ENCODE peak calls at places on chromosomes 6 and 20, in six cellular contexts. L, O, Y, S, F and T are unnamed samples.

GRCh38 chr6:158213925-158214674 is 46.0 kb downstream of the GTF2H5 start:
- DNase-seq in L (no peak), O (no peak), Y (peak), S (peak), F (peak), T (peak)

GRCh38 chr6:108168501-108168979 is 2.7 kb downstream of the NR2E1 start:
- DNase-seq in L (no peak), O (no peak), Y (no peak), S (peak), F (peak), T (peak)

GRCh38 chr6:158441639-158442308 is 118.1 kb upstream of the TMEM181 start:
- DNase-seq in L (no peak), O (no peak), Y (no peak), S (no peak), F (peak), T (no peak)

GRCh38 chr6:37695857-37696219 is 1.8 kb downstream of the MDGA1 start:
- DNase-seq in L (no peak), O (no peak), Y (no peak), S (no peak), F (no peak), T (no peak)

GRCh38 chr6:168385858-168386735 is 54.9 kb upstream of the SMOC2 start:
- DNase-seq in L (no peak), O (no peak), Y (no peak), S (no peak), F (no peak), T (no peak)

GRCh38 chr20:14445310-14445709 is 107.9 kb upstream of the FLRT3 start:
- DNase-seq in L (no peak), O (no peak), Y (no peak), S (no peak), F (no peak), T (no peak)

GRCh38 chr6:165090206-165090605 is 219.2 kb downstream of the C6orf118 start:
- DNase-seq in L (no peak), O (no peak), Y (no peak), S (no peak), F (no peak), T (no peak)

GRCh38 chr6:63816979-63817436 is 181.4 kb downstream of the PHF3 start:
- DNase-seq in L (no peak), O (no peak), Y (no peak), S (peak), F (no peak), T (no peak)

GRCh38 chr6:87705070-87705691 is 3.1 kb upstream of the AKIRIN2 start:
- DNase-seq in L (no peak), O (no peak), Y (no peak), S (peak), F (no peak), T (peak)

GRCh38 chr6:2078888-2079287 is 166.5 kb downstream of the GMDS start:
- DNase-seq in L (no peak), O (no peak), Y (no peak), S (no peak), F (no peak), T (no peak)

GRCh38 chr6:156778615-156779205 is 1.5 kb downstream of the ARID1B start:
- DNase-seq in L (peak), O (no peak), Y (no peak), S (peak), F (peak), T (peak)

GRCh38 chr6:106273087-106273486 is 52.5 kb downstream of the ATG5 start:
- DNase-seq in L (no peak), O (no peak), Y (no peak), S (no peak), F (no peak), T (no peak)

GRCh38 chr6:151900256-151900655 is 92.8 kb downstream of the ESR1 start:
- DNase-seq in L (no peak), O (no peak), Y (no peak), S (no peak), F (no peak), T (no peak)

GRCh38 chr6:53539561-53539960 is 5.3 kb downstream of the GCLC start:
- DNase-seq in L (no peak), O (no peak), Y (no peak), S (no peak), F (no peak), T (no peak)

GRCh38 chr20:7151666-7152065 is 384.2 kb downstream of the BMP2 start:
- DNase-seq in L (no peak), O (no peak), Y (no peak), S (no peak), F (no peak), T (no peak)

GRCh38 chr6:48135352-48136084 is 24.5 kb upstream of the PTCHD4 start:
- DNase-seq in L (no peak), O (no peak), Y (no peak), S (no peak), F (no peak), T (no peak)

GRCh38 chr6:168791916-168792315 is 350.9 kb downstream of the SMOC2 start:
- DNase-seq in L (no peak), O (no peak), Y (no peak), S (no peak), F (no peak), T (no peak)

GRCh38 chr6:154448448-154449096 is 61.9 kb downstream of the CNKSR3 start:
- DNase-seq in L (no peak), O (no peak), Y (no peak), S (no peak), F (no peak), T (no peak)

GRCh38 chr20:45051497-45052060 is 49.3 kb downstream of the KCNS1 start:
- DNase-seq in L (no peak), O (no peak), Y (no peak), S (no peak), F (no peak), T (no peak)

GRCh38 chr6:16697437-16698162 is 63.7 kb downstream of the ATXN1 start:
- DNase-seq in L (no peak), O (no peak), Y (no peak), S (no peak), F (no peak), T (no peak)

GRCh38 chr6:33958208-33958862 is 154.5 kb upstream of the MLN start:
- DNase-seq in L (no peak), O (no peak), Y (no peak), S (peak), F (no peak), T (no peak)

GRCh38 chr6:95087394-95088097 is 489.8 kb upstream of the MANEA start:
- DNase-seq in L (no peak), O (no peak), Y (peak), S (peak), F (no peak), T (no peak)

GRCh38 chr6:135168766-135169165 is 12.3 kb upstream of the MYB start:
- DNase-seq in L (no peak), O (no peak), Y (no peak), S (no peak), F (no peak), T (no peak)

GRCh38 chr20:18721716-18722115 is 91.9 kb upstream of the SCP2D1 start:
- DNase-seq in L (no peak), O (no peak), Y (no peak), S (no peak), F (no peak), T (no peak)

GRCh38 chr6:84847349-84848160 is 83.2 kb upstream of the TBX18 start:
- DNase-seq in L (no peak), O (no peak), Y (no peak), S (no peak), F (no peak), T (no peak)

GRCh38 chr6:157119502-157120027 is 203.8 kb downstream of the TMEM242 start:
- DNase-seq in L (no peak), O (no peak), Y (no peak), S (peak), F (no peak), T (no peak)

GRCh38 chr6:21742238-21742660 is 148.7 kb downstream of the SOX4 start:
- DNase-seq in L (no peak), O (no peak), Y (no peak), S (no peak), F (no peak), T (no peak)

GRCh38 chr6:136309171-136309570 is 19.5 kb upstream of the BCLAF1 start:
- DNase-seq in L (no peak), O (no peak), Y (no peak), S (no peak), F (no peak), T (no peak)

GRCh38 chr6:36838896-36839818 is at the start of gene CPNE5:
- DNase-seq in L (no peak), O (no peak), Y (no peak), S (no peak), F (no peak), T (no peak)

GRCh38 chr6:160428069-160428430 is 79.9 kb downstream of the SLC22A3 start:
- DNase-seq in L (peak), O (no peak), Y (no peak), S (no peak), F (peak), T (no peak)

GRCh38 chr6:88881451-88881850 is 82.0 kb downstream of the RNGTT start:
- DNase-seq in L (no peak), O (no peak), Y (no peak), S (no peak), F (no peak), T (no peak)

GRCh38 chr6:113172531-113172966 is 684.6 kb upstream of the MARCKS start:
- DNase-seq in L (no peak), O (no peak), Y (no peak), S (no peak), F (no peak), T (no peak)

GRCh38 chr20:60784321-60784720 is 467.7 kb upstream of the CDH4 start:
- DNase-seq in L (no peak), O (no peak), Y (no peak), S (no peak), F (no peak), T (no peak)

GRCh38 chr6:14799928-14800327 is 445.9 kb upstream of the JARID2 start:
- DNase-seq in L (no peak), O (no peak), Y (no peak), S (peak), F (peak), T (peak)

GRCh38 chr6:142377112-142377848 is 75.5 kb downstream of the ADGRG6 start:
- DNase-seq in L (no peak), O (no peak), Y (no peak), S (peak), F (no peak), T (no peak)

GRCh38 chr6:166456360-166457156 is 73.8 kb upstream of the MPC1 start:
- DNase-seq in L (no peak), O (no peak), Y (no peak), S (no peak), F (no peak), T (peak)
- TF ChIP-seq CTCF in L (no peak), O (no peak), Y (no peak), S (peak), F (peak), T (peak)

GRCh38 chr20:57709823-57710799 is at the start of gene PMEPA1:
- DNase-seq in L (peak), O (peak), Y (no peak), S (peak), F (peak), T (peak)
- TF ChIP-seq CTCF in L (no peak), O (no peak), Y (no peak), S (no peak), F (no peak), T (peak)

DNA sequence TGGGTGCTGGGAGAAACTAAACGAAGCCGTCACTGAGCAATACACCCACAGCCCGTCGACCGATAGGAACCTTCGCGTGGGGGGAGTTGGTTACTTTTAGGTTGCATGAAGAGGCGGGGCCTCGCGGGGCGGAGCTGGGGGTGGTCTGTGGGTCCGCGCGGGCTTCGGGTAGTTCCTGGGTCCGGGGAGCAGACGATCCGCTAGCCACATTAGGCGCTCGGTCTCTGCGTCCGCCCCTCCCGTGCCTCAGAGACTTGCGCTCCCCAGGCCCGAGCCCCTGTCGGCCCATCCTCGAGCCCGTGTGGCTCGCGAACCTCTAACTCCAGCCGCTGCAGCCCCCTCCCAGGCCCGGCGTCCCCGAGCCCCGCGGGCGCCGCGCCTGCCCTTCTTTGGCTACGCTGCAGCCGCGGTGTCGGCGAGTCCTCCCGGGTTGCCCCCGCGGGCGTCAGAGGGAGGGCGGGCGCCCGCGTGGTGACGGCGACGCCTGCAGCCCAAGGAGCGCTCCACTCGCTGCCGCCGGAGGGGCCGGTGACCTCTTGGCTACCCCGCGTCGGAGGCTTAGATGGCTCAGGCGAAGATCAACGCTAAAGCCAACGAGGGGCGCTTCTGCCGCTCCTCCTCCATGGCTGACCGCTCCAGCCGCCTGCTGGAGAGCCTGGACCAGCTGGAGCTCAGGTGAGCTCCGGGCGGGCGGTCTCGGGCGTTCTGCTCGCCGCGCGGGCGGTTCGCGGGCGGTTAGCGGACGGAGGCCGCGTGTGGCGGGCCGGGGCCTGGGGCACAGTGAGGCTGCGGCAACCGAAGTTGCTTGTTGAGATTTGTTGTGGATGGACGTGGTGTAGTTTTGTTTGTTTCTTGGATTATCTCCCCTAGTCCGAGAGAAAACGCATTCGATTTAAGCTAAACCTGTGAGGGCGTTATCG is at the start of gene BAG2:
- DNase-seq in L (peak), O (peak), Y (peak), S (peak), F (peak), T (peak)
- TF ChIP-seq CTCF in L (peak), O (no peak), Y (peak), S (peak), F (peak), T (no peak)

GRCh38 chr20:40472905-40473304 is 216.1 kb downstream of the MAFB start:
- DNase-seq in L (no peak), O (no peak), Y (no peak), S (no peak), F (no peak), T (no peak)

GRCh38 chr20:40470313-40471260 is 218.4 kb downstream of the MAFB start:
- DNase-seq in L (no peak), O (no peak), Y (no peak), S (no peak), F (peak), T (no peak)

GRCh38 chr20:40468759-40469158 is 220.3 kb downstream of the MAFB start:
- DNase-seq in L (no peak), O (no peak), Y (no peak), S (no peak), F (no peak), T (no peak)

GRCh38 chr20:40467703-40468411 is 221.2 kb downstream of the MAFB start:
- DNase-seq in L (no peak), O (no peak), Y (no peak), S (no peak), F (no peak), T (no peak)

DNA sequence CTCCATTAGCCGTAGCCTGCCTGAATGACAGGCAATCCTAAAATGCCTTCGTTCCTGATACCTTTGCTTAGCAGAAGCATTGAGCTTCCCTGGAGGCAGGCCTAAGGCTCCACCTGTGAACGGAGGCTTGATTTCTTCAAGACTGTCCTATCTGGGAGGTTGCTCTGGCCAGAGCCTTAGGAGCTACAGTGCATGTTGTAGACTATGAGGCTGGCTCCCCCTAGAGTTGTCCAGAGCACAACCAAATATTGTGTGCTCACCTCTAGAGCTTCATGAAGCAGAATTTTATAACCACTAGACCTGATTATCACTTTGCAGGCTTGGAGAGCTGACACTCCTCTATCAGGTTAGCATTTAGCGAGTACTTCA is 217.8 kb downstream of the MAFB start:
- DNase-seq in L (no peak), O (no peak), Y (no peak), S (no peak), F (no peak), T (no peak)
- TF ChIP-seq CTCF in L (no peak), O (no peak), Y (no peak), S (peak), F (peak), T (no peak)

DNA sequence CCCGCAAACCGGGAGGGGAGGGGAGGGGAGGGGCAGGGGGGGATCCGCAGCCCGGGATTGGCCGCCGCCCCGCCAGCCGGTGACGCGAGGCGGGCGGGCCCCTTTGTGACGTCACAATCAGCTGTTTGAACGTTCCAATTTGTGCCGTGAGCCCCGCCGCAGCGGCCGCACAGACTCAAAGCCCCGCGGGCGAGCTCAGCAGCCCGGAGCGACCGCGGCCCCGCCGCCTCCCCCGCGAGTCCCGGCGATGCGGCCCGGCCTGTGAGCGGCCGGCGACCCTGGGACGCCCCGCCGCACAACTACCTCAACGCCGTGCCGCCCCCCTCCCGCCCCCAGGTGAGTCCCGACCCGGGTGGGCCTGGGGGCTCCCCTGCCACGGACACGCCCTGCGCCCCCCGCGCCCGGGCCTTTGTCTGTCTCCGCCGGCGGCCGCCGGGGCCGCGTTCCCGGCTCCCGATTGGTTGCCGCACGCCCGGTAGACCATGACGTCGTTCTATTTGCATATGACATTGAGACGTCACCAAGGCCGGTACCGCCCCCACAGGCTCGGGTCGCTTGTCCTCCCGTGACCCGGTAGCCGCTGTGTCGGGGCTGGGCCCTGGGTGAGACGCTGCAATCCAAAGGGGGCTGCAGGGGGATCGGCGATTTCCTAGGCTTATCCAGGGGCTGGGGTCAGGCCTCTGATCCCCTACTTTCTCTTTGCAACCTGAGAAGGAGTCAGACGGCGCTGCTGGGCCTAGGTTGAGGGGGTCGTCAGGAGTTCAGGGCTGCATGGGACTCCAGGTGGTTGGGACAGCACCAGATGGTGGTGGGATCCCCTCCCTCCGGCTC is at the start of gene TP53INP2:
- DNase-seq in L (peak), O (peak), Y (no peak), S (peak), F (peak), T (peak)
- TF ChIP-seq CTCF in L (no peak), O (no peak), Y (no peak), S (no peak), F (no peak), T (no peak)

DNA sequence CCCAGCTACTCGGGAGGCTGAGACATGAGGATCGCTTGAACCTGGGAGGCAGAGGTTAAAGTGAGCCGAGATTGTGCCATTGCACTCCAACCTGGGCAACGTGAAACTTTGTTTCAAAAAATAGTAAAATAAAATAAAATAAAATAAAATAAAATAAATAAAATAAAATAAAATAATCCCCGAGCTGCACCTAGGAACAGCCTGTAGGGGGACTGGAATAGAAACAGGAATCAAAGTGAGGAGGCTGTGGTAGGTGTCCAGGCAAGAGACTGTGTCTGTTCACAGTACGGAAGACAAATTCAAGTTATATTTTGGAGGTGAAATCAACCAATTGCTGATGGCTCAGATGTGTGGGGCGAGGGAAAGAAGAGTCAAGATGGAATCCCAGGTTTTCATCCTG is 86.2 kb downstream of the KCNB1 start:
- DNase-seq in L (no peak), O (no peak), Y (no peak), S (no peak), F (no peak), T (no peak)
- TF ChIP-seq CTCF in L (no peak), O (no peak), Y (no peak), S (no peak), F (no peak), T (no peak)

DNA sequence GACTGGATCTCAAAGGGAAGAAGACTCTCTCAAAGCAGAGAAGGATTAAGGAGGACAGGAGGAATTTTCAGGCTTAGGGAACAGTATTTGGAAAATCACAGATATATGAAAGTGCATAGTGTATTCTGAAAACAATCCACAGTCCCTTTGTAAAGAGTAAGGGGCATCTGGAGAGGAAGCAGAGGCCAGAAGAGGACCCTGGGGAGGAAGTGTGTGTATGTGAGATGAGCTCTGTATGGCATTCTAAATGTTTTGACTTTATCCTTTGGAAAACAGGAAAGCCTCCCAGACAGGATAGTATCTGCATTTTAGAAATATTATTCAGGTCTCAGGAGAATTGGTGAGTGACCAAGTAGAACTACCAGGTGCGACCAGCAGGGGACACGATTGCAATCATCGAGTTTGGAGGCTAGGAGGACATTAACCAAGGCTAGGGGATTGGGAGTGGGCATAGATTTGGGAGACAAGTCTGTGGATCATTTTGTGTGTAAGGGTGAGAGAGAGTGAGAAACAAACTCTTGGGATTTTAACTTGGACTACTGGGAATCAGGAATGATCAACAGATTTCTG is 38.3 kb upstream of the FAM184A start:
- DNase-seq in L (no peak), O (no peak), Y (no peak), S (no peak), F (no peak), T (no peak)
- TF ChIP-seq CTCF in L (no peak), O (no peak), Y (peak), S (no peak), F (no peak), T (no peak)